ENCODE peak calls at places on chromosomes 1 and 21, in ten cellular contexts. Q is amniotic stem cell; P is stimulated activated CD8-positive, alpha-beta memory T cell treated with anti-CD3 and anti-CD28 coated beads, Interleukin-2, amount 100 ng/mL, for 1 hour; J is cardiac fibroblast; Y is PC-9; W is NCI-H187 treated with DMSO at 0.1 percent for 48 hours; S is RPMI7951; D is fibroblast of pulmonary artery; N is neural crest cell; F is hypothalamus. T is an unnamed sample.

GRCh38 chr1:114235281-114235680 is 81.6 kb upstream of the SYT6 start:
- DNase-seq in Q (no peak), P (no peak), J (no peak), Y (peak; percentile 17), W (no peak), S (no peak), D (no peak), N (no peak), F (no peak), T (no peak)

GRCh38 chr1:154431586-154432373 is 26.6 kb downstream of the IL6R start:
- DNase-seq in Q (no peak), P (no peak), J (peak; percentile 95), Y (peak; percentile 78), W (no peak), S (peak; percentile 90), D (peak; percentile 96), N (no peak), F (no peak), T (peak; percentile 99)

GRCh38 chr21:42117229-42118048 is 46.3 kb downstream of the UMODL1 start:
- DNase-seq in Q (peak; percentile 65), P (peak; percentile 55), J (peak; percentile 76), Y (peak; percentile 47), W (no peak), S (peak; percentile 81), D (peak; percentile 82), N (peak; percentile 86), F (peak; percentile 17), T (peak; percentile 79)

GRCh38 chr21:41966872-41967621 is 13.2 kb upstream of the C2CD2 start:
- DNase-seq in Q (no peak), P (no peak), J (no peak), Y (no peak), W (no peak), S (no peak), D (no peak), N (no peak), F (no peak), T (no peak)

GRCh38 chr1:164772635-164773034 is 213.7 kb downstream of the PBX1 start:
- DNase-seq in Q (peak; percentile 75), P (no peak), J (peak; percentile 81), Y (peak; percentile 96), W (peak; percentile 52), S (peak; percentile 94), D (peak; percentile 84), N (no peak), F (no peak), T (peak; percentile 88)

GRCh38 chr1:7438921-7439655 is 332.0 kb upstream of the VAMP3 start:
- DNase-seq in Q (no peak), P (no peak), J (no peak), Y (no peak), W (no peak), S (no peak), D (no peak), N (no peak), F (no peak), T (no peak)

GRCh38 chr1:175192630-175193338 is at the start of gene KIAA0040:
- DNase-seq in Q (no peak), P (no peak), J (peak; percentile 29), Y (peak; percentile 84), W (no peak), S (peak; percentile 51), D (peak; percentile 10), N (peak; percentile 39), F (no peak), T (no peak)

GRCh38 chr1:112721966-112722524 is 6.9 kb upstream of the PPM1J start:
- DNase-seq in Q (no peak), P (no peak), J (no peak), Y (no peak), W (no peak), S (no peak), D (no peak), N (no peak), F (no peak), T (no peak)

GRCh38 chr1:85654066-85654782 is 54.0 kb downstream of the ZNHIT6 start:
- DNase-seq in Q (peak; percentile 6), P (no peak), J (peak; percentile 15), Y (peak; percentile 34), W (no peak), S (peak; percentile 66), D (peak; percentile 35), N (no peak), F (no peak), T (peak; percentile 39)

GRCh38 chr1:3691421-3692204 is 39.3 kb downstream of the TP73 start:
- DNase-seq in Q (no peak), P (no peak), J (no peak), Y (no peak), W (no peak), S (no peak), D (no peak), N (no peak), F (no peak), T (no peak)

GRCh38 chr1:1942753-1943656 is 23.9 kb upstream of the TMEM52 start:
- DNase-seq in Q (no peak), P (no peak), J (no peak), Y (no peak), W (no peak), S (no peak), D (no peak), N (no peak), F (no peak), T (no peak)

GRCh38 chr1:226209307-226210059 is 14.0 kb upstream of the MIXL1 start:
- DNase-seq in Q (no peak), P (no peak), J (no peak), Y (no peak), W (no peak), S (no peak), D (no peak), N (no peak), F (no peak), T (no peak)

GRCh38 chr1:222372221-222372620 is 175.7 kb downstream of the HHIPL2 start:
- DNase-seq in Q (no peak), P (no peak), J (no peak), Y (no peak), W (no peak), S (peak; percentile 57), D (no peak), N (no peak), F (no peak), T (peak; percentile 71)